ENCODE peak calls at places on chromosome 4, in ten cellular contexts. B is astrocyte, L is H9, J is T-helper 17 cell, F is COR-L47, D is H7, P is GOT3, W is GM23338, G is HFFc6, Y is substantia nigra. K is an unnamed sample.

GRCh38 chr4:87005690-87006461 is 71.1 kb downstream of the AFF1 start:
- DNase-seq in B (no peak), L (no peak), J (no peak), F (no peak), D (peak), P (no peak), W (peak), G (no peak), Y (peak), K (peak)

GRCh38 chr4:1192493-1193205 is 20.3 kb upstream of the SPON2 start:
- DNase-seq in B (no peak), L (peak), J (no peak), F (no peak), D (peak), P (no peak), W (no peak), G (no peak), Y (no peak), K (no peak)

GRCh38 chr4:152965614-152966013 is 29.5 kb downstream of the FHDC1 start:
- DNase-seq in B (no peak), L (no peak), J (no peak), F (no peak), D (no peak), P (no peak), W (no peak), G (no peak), Y (no peak), K (peak)

GRCh38 chr4:999863-1000425 is 6.7 kb upstream of the SLC26A1 start:
- DNase-seq in B (no peak), L (no peak), J (no peak), F (no peak), D (no peak), P (no peak), W (no peak), G (no peak), Y (no peak), K (no peak)

GRCh38 chr4:147440442-147440841 is 40.5 kb upstream of the EDNRA start:
- DNase-seq in B (no peak), L (no peak), J (no peak), F (no peak), D (no peak), P (no peak), W (no peak), G (no peak), Y (no peak), K (no peak)

GRCh38 chr4:76533314-76533713 is 98.3 kb downstream of the SHROOM3 start:
- DNase-seq in B (no peak), L (no peak), J (no peak), F (no peak), D (no peak), P (no peak), W (no peak), G (no peak), Y (no peak), K (no peak)

GRCh38 chr4:46886711-46887110 is 22.3 kb downstream of the COX7B2 start:
- DNase-seq in B (peak), L (no peak), J (no peak), F (no peak), D (no peak), P (no peak), W (no peak), G (no peak), Y (no peak), K (no peak)

GRCh38 chr4:181225616-181226261 is 1017.5 kb upstream of the TENM3 start:
- DNase-seq in B (no peak), L (no peak), J (no peak), F (no peak), D (peak), P (no peak), W (peak), G (no peak), Y (no peak), K (peak)

GRCh38 chr4:169971456-169972015 is 54.7 kb downstream of the MFAP3L start:
- DNase-seq in B (peak), L (no peak), J (no peak), F (no peak), D (no peak), P (no peak), W (no peak), G (no peak), Y (no peak), K (no peak)

GRCh38 chr4:119046263-119046662 is 89.4 kb upstream of the MYOZ2 start:
- DNase-seq in B (no peak), L (no peak), J (no peak), F (no peak), D (no peak), P (no peak), W (no peak), G (no peak), Y (no peak), K (no peak)

GRCh38 chr4:85905761-85906160 is 430.8 kb downstream of the ARHGAP24 start:
- DNase-seq in B (no peak), L (no peak), J (no peak), F (peak), D (no peak), P (no peak), W (no peak), G (no peak), Y (no peak), K (no peak)

GRCh38 chr4:52780206-52780605 is 29.0 kb upstream of the ERVMER34-1 start:
- DNase-seq in B (peak), L (no peak), J (no peak), F (no peak), D (no peak), P (no peak), W (no peak), G (peak), Y (no peak), K (no peak)

GRCh38 chr4:57055873-57056272 is 54.3 kb downstream of the IGFBP7 start:
- DNase-seq in B (no peak), L (no peak), J (no peak), F (no peak), D (no peak), P (no peak), W (no peak), G (no peak), Y (no peak), K (peak)

GRCh38 chr4:184100297-184100885 is 117.3 kb downstream of the ENPP6 start:
- DNase-seq in B (no peak), L (peak), J (peak), F (no peak), D (peak), P (no peak), W (peak), G (no peak), Y (no peak), K (peak)

GRCh38 chr4:153651041-153651960 is 32.8 kb upstream of the TLR2 start:
- DNase-seq in B (no peak), L (no peak), J (no peak), F (peak), D (no peak), P (no peak), W (no peak), G (no peak), Y (no peak), K (no peak)

GRCh38 chr4:151340751-151341385 is 15.5 kb upstream of the SH3D19 start:
- DNase-seq in B (peak), L (no peak), J (no peak), F (no peak), D (no peak), P (no peak), W (no peak), G (peak), Y (no peak), K (no peak)

GRCh38 chr4:8205749-8206611 is 6.9 kb downstream of the SH3TC1 start:
- DNase-seq in B (no peak), L (no peak), J (no peak), F (peak), D (no peak), P (no peak), W (no peak), G (no peak), Y (no peak), K (no peak)

GRCh38 chr4:147247577-147247976 is 233.3 kb upstream of the EDNRA start:
- DNase-seq in B (no peak), L (no peak), J (no peak), F (no peak), D (no peak), P (no peak), W (peak), G (no peak), Y (no peak), K (no peak)

GRCh38 chr4:186764457-186764856 is 40.8 kb upstream of the FAT1 start:
- DNase-seq in B (no peak), L (no peak), J (no peak), F (no peak), D (no peak), P (no peak), W (no peak), G (no peak), Y (no peak), K (no peak)

K was measured in islet precursor cell.